ENCODE peak calls at places on chromosomes 11 and 22, in ten cellular contexts. One of them, this sample, is unnamed. For H3K4me1, the result is how much of the 10 kb centered on the place peaks cover.

GRCh38 chr11:11324090-11324489 is 29.0 kb downstream of the CSNK2A3 start:
- DNase-seq in fibroblast of lung: no peak
- DNase-seq in heart left ventricle: no peak
- DNase-seq in OCI-LY7: no peak
- DNase-seq in stomach: no peak
- DNase-seq in hepatocyte: no peak
- DNase-seq in naive thymus-derived CD4-positive, alpha-beta T cell: no peak
- DNase-seq in gastrocnemius medialis: no peak
- DNase-seq in endodermal cell: no peak
- DNase-seq in kidney: no peak
- DNase-seq in this sample: no peak

GRCh38 chr11:125313271-125314222 is 149.0 kb downstream of the PKNOX2 start:
- DNase-seq in fibroblast of lung: peak
- DNase-seq in heart left ventricle: no peak
- DNase-seq in OCI-LY7: no peak
- DNase-seq in stomach: no peak
- DNase-seq in hepatocyte: no peak
- DNase-seq in naive thymus-derived CD4-positive, alpha-beta T cell: no peak
- DNase-seq in gastrocnemius medialis: no peak
- DNase-seq in endodermal cell: no peak
- DNase-seq in kidney: no peak
- DNase-seq in this sample: peak

GRCh38 chr11:61507962-61508824 is at the start of gene LRRC10B:
- DNase-seq in fibroblast of lung: no peak
- DNase-seq in heart left ventricle: no peak
- DNase-seq in OCI-LY7: no peak
- DNase-seq in stomach: no peak
- DNase-seq in hepatocyte: peak
- DNase-seq in naive thymus-derived CD4-positive, alpha-beta T cell: peak
- DNase-seq in gastrocnemius medialis: no peak
- DNase-seq in endodermal cell: peak
- DNase-seq in kidney: no peak
- DNase-seq in this sample: peak

GRCh38 chr22:42676059-42676607 is 26.9 kb upstream of the CYB5R3 start:
- DNase-seq in fibroblast of lung: peak
- DNase-seq in heart left ventricle: no peak
- DNase-seq in OCI-LY7: no peak
- DNase-seq in stomach: no peak
- DNase-seq in hepatocyte: no peak
- DNase-seq in naive thymus-derived CD4-positive, alpha-beta T cell: no peak
- DNase-seq in gastrocnemius medialis: no peak
- DNase-seq in endodermal cell: no peak
- DNase-seq in kidney: no peak
- DNase-seq in this sample: no peak

GRCh38 chr11:19963697-19964340 is 196.5 kb downstream of the DBX1 start:
- DNase-seq in fibroblast of lung: no peak
- DNase-seq in heart left ventricle: no peak
- DNase-seq in OCI-LY7: no peak
- DNase-seq in stomach: no peak
- DNase-seq in hepatocyte: no peak
- DNase-seq in naive thymus-derived CD4-positive, alpha-beta T cell: no peak
- DNase-seq in gastrocnemius medialis: no peak
- DNase-seq in endodermal cell: no peak
- DNase-seq in kidney: no peak
- DNase-seq in this sample: no peak

GRCh38 chr11:30295178-30295885 is 27.6 kb upstream of the ARL14EP start:
- DNase-seq in fibroblast of lung: no peak
- DNase-seq in heart left ventricle: no peak
- DNase-seq in OCI-LY7: no peak
- DNase-seq in stomach: no peak
- DNase-seq in hepatocyte: no peak
- DNase-seq in naive thymus-derived CD4-positive, alpha-beta T cell: no peak
- DNase-seq in gastrocnemius medialis: no peak
- DNase-seq in endodermal cell: no peak
- DNase-seq in kidney: peak
- DNase-seq in this sample: no peak

GRCh38 chr11:22666700-22667439 is 459 bp downstream of the GAS2 start:
- DNase-seq in fibroblast of lung: peak
- DNase-seq in heart left ventricle: peak
- DNase-seq in OCI-LY7: no peak
- DNase-seq in stomach: peak
- DNase-seq in hepatocyte: peak
- DNase-seq in naive thymus-derived CD4-positive, alpha-beta T cell: peak
- DNase-seq in gastrocnemius medialis: peak
- DNase-seq in endodermal cell: peak
- DNase-seq in kidney: peak
- DNase-seq in this sample: peak

GRCh38 chr11:19931141-19931767 is 218.6 kb downstream of the NAV2 start:
- DNase-seq in fibroblast of lung: peak
- DNase-seq in heart left ventricle: no peak
- DNase-seq in OCI-LY7: no peak
- DNase-seq in stomach: no peak
- DNase-seq in hepatocyte: peak
- DNase-seq in naive thymus-derived CD4-positive, alpha-beta T cell: no peak
- DNase-seq in gastrocnemius medialis: no peak
- DNase-seq in endodermal cell: no peak
- DNase-seq in kidney: no peak
- DNase-seq in this sample: no peak

GRCh38 chr11:64124147-64124546 is 41.8 kb downstream of the MACROD1 start:
- DNase-seq in fibroblast of lung: no peak
- DNase-seq in heart left ventricle: no peak
- DNase-seq in OCI-LY7: no peak
- DNase-seq in stomach: no peak
- DNase-seq in hepatocyte: no peak
- DNase-seq in naive thymus-derived CD4-positive, alpha-beta T cell: no peak
- DNase-seq in gastrocnemius medialis: no peak
- DNase-seq in endodermal cell: no peak
- DNase-seq in kidney: no peak
- DNase-seq in this sample: peak

GRCh38 chr11:64122411-64123101 is 43.4 kb downstream of the MACROD1 start:
- DNase-seq in fibroblast of lung: no peak
- DNase-seq in heart left ventricle: no peak
- DNase-seq in OCI-LY7: no peak
- DNase-seq in stomach: no peak
- DNase-seq in hepatocyte: no peak
- DNase-seq in naive thymus-derived CD4-positive, alpha-beta T cell: no peak
- DNase-seq in gastrocnemius medialis: no peak
- DNase-seq in endodermal cell: peak
- DNase-seq in kidney: peak
- DNase-seq in this sample: no peak

GRCh38 chr11:64121637-64122410 is 44.1 kb downstream of the MACROD1 start:
- DNase-seq in fibroblast of lung: peak
- DNase-seq in heart left ventricle: no peak
- DNase-seq in OCI-LY7: no peak
- DNase-seq in stomach: no peak
- DNase-seq in hepatocyte: no peak
- DNase-seq in naive thymus-derived CD4-positive, alpha-beta T cell: no peak
- DNase-seq in gastrocnemius medialis: no peak
- DNase-seq in endodermal cell: peak
- DNase-seq in kidney: no peak
- DNase-seq in this sample: no peak

GRCh38 chr11:64123679-64124078 is 42.2 kb downstream of the MACROD1 start:
- DNase-seq in fibroblast of lung: no peak
- DNase-seq in heart left ventricle: no peak
- DNase-seq in OCI-LY7: no peak
- DNase-seq in stomach: no peak
- DNase-seq in hepatocyte: no peak
- DNase-seq in naive thymus-derived CD4-positive, alpha-beta T cell: no peak
- DNase-seq in gastrocnemius medialis: no peak
- DNase-seq in endodermal cell: no peak
- DNase-seq in kidney: no peak
- DNase-seq in this sample: no peak

GRCh38 chr11:64123102-64123434 is 42.8 kb downstream of the MACROD1 start:
- DNase-seq in fibroblast of lung: no peak
- DNase-seq in heart left ventricle: peak
- DNase-seq in OCI-LY7: no peak
- DNase-seq in stomach: peak
- DNase-seq in hepatocyte: no peak
- DNase-seq in naive thymus-derived CD4-positive, alpha-beta T cell: no peak
- DNase-seq in gastrocnemius medialis: peak
- DNase-seq in endodermal cell: no peak
- DNase-seq in kidney: peak
- DNase-seq in this sample: no peak
- H3K4me3 ChIP-seq in fibroblast of lung: no peak
- H3K4me3 ChIP-seq in heart left ventricle: no peak
- H3K4me3 ChIP-seq in OCI-LY7: no peak
- H3K4me3 ChIP-seq in stomach: no peak
- H3K4me3 ChIP-seq in hepatocyte: no peak
- H3K4me3 ChIP-seq in naive thymus-derived CD4-positive, alpha-beta T cell: no peak
- H3K4me3 ChIP-seq in gastrocnemius medialis: no peak
- H3K4me3 ChIP-seq in endodermal cell: no peak
- H3K4me3 ChIP-seq in kidney: no peak
- H3K4me3 ChIP-seq in this sample: no peak

DNA sequence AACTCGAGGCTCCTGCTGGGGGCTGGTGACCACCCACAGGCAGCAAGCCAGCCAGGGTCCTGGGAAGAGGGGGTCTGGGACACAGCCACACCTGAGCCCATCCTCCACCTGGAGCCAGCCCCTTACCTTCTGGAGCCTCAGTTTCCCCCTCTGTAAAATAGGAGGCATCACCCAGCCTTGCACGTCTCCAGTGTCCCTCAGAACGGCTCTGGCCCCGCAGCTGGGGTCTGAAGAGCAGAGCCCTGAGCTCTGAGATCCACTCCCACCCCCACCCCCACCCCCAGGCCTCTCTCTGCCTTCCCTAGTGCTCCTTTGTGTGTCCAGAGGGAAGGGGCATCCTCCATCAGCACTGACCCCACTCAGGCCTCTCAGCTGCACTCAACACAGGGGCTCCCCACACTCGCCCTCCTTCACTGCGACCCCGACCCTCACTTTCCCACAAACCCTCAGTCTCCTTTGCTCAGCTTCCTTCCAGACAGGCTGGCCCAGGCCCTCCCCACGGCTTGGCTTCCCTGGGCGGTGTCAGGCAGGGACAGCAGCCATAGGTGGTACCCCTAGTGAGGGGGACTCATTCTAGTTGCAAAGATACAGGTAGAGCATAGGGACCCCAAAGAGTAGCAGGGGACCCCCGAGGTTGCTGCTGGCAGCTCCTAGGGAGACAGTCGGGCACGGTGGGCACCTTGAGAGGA is 33.3 kb upstream of the KCNQ1OT1 start:
- DNase-seq in fibroblast of lung: no peak
- DNase-seq in heart left ventricle: no peak
- DNase-seq in OCI-LY7: no peak
- DNase-seq in stomach: no peak
- DNase-seq in hepatocyte: no peak
- DNase-seq in naive thymus-derived CD4-positive, alpha-beta T cell: no peak
- DNase-seq in gastrocnemius medialis: no peak
- DNase-seq in endodermal cell: no peak
- DNase-seq in kidney: peak
- DNase-seq in this sample: no peak
- H3K4me1 ChIP-seq in fibroblast of lung: under half
- H3K4me1 ChIP-seq in heart left ventricle: under half
- H3K4me1 ChIP-seq in OCI-LY7: under half
- H3K4me1 ChIP-seq in stomach: under half
- H3K4me1 ChIP-seq in hepatocyte: under half
- H3K4me1 ChIP-seq in naive thymus-derived CD4-positive, alpha-beta T cell: under half
- H3K4me1 ChIP-seq in gastrocnemius medialis: under half
- H3K4me1 ChIP-seq in endodermal cell: under half
- H3K4me1 ChIP-seq in kidney: under half
- H3K4me1 ChIP-seq in this sample: under half

DNA sequence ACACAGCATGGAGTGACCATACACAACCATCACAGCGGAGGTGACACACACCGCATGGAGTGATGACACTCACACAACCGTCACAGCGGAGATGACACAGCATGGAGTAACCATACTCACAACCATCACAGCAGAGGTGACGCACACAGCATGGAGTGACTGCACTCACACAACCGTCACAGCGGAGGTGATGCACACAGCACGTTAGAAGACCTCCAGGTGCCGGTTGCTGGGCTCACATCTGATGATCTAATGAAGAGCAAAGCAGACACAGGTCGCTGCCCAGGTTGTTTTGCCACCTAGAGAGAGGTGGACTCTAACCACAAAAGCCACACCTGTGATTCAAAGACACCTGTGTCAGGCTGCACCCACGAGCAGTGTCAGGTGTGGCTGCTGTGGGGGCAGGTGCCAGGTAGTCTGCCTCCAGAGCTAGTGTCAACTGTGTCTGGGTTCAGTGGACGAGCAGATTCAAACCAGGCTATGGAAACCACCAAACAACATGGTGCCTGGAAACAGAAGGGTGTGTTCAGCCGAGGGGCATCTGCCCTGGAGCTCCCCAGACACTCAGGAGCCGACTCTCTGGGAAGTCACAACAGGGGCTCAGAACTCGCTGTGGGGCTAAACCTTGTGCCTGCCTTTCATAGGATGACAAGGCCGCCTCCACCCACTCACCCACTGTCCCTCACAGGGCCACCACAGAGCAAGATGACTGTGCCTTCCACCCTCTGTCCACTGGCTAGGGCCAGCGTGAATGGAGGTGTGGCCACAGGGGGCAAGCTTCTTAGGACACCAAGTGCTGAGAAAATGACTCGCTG is 608.2 kb downstream of the TBC1D22A start:
- DNase-seq in fibroblast of lung: no peak
- DNase-seq in heart left ventricle: no peak
- DNase-seq in OCI-LY7: no peak
- DNase-seq in stomach: peak
- DNase-seq in hepatocyte: no peak
- DNase-seq in naive thymus-derived CD4-positive, alpha-beta T cell: no peak
- DNase-seq in gastrocnemius medialis: no peak
- DNase-seq in endodermal cell: peak
- DNase-seq in kidney: no peak
- DNase-seq in this sample: no peak
- H3K4me3 ChIP-seq in fibroblast of lung: no peak
- H3K4me3 ChIP-seq in heart left ventricle: no peak
- H3K4me3 ChIP-seq in OCI-LY7: no peak
- H3K4me3 ChIP-seq in stomach: no peak
- H3K4me3 ChIP-seq in hepatocyte: no peak
- H3K4me3 ChIP-seq in naive thymus-derived CD4-positive, alpha-beta T cell: no peak
- H3K4me3 ChIP-seq in gastrocnemius medialis: no peak
- H3K4me3 ChIP-seq in endodermal cell: no peak
- H3K4me3 ChIP-seq in kidney: no peak
- H3K4me3 ChIP-seq in this sample: no peak

GRCh38 chr11:68467446-68467845 is 6.9 kb downstream of the PPP6R3 start:
- DNase-seq in fibroblast of lung: no peak
- DNase-seq in heart left ventricle: no peak
- DNase-seq in OCI-LY7: no peak
- DNase-seq in stomach: no peak
- DNase-seq in hepatocyte: no peak
- DNase-seq in naive thymus-derived CD4-positive, alpha-beta T cell: no peak
- DNase-seq in gastrocnemius medialis: no peak
- DNase-seq in endodermal cell: no peak
- DNase-seq in kidney: no peak
- DNase-seq in this sample: no peak

GRCh38 chr11:68468217-68468828 is 7.8 kb downstream of the PPP6R3 start:
- DNase-seq in fibroblast of lung: no peak
- DNase-seq in heart left ventricle: no peak
- DNase-seq in OCI-LY7: peak
- DNase-seq in stomach: no peak
- DNase-seq in hepatocyte: no peak
- DNase-seq in naive thymus-derived CD4-positive, alpha-beta T cell: peak
- DNase-seq in gastrocnemius medialis: no peak
- DNase-seq in endodermal cell: no peak
- DNase-seq in kidney: no peak
- DNase-seq in this sample: no peak

GRCh38 chr11:68470304-68470811 is 9.8 kb downstream of the PPP6R3 start:
- DNase-seq in fibroblast of lung: no peak
- DNase-seq in heart left ventricle: no peak
- DNase-seq in OCI-LY7: no peak
- DNase-seq in stomach: no peak
- DNase-seq in hepatocyte: no peak
- DNase-seq in naive thymus-derived CD4-positive, alpha-beta T cell: no peak
- DNase-seq in gastrocnemius medialis: no peak
- DNase-seq in endodermal cell: no peak
- DNase-seq in kidney: peak
- DNase-seq in this sample: no peak

GRCh38 chr11:68469642-68470041 is 9.1 kb downstream of the PPP6R3 start:
- DNase-seq in fibroblast of lung: no peak
- DNase-seq in heart left ventricle: no peak
- DNase-seq in OCI-LY7: no peak
- DNase-seq in stomach: no peak
- DNase-seq in hepatocyte: no peak
- DNase-seq in naive thymus-derived CD4-positive, alpha-beta T cell: no peak
- DNase-seq in gastrocnemius medialis: no peak
- DNase-seq in endodermal cell: no peak
- DNase-seq in kidney: no peak
- DNase-seq in this sample: no peak

DNA sequence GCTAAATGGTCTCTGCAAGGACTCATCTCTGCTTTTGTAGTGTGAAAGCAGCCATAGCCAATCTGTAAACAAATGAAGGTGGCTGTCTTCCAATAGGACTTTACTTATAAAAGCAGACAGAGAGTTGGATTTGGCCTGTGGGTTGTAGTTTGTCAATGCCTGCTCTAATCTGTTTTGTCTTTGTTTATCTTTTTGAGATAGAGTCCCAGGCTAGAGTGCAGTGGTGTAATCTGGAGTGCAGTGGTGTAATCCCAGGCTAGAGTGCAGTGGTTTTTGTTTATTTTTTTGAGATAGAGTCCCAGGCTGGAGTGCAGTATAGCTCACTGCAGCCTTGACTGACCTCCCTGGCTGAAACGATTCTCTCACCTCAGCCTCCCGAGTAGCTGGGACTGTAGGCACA is 8.6 kb downstream of the PPP6R3 start:
- DNase-seq in fibroblast of lung: peak
- DNase-seq in heart left ventricle: no peak
- DNase-seq in OCI-LY7: no peak
- DNase-seq in stomach: no peak
- DNase-seq in hepatocyte: no peak
- DNase-seq in naive thymus-derived CD4-positive, alpha-beta T cell: no peak
- DNase-seq in gastrocnemius medialis: no peak
- DNase-seq in endodermal cell: no peak
- DNase-seq in kidney: no peak
- DNase-seq in this sample: no peak
- H3K4me1 ChIP-seq in fibroblast of lung: under half
- H3K4me1 ChIP-seq in heart left ventricle: half or more
- H3K4me1 ChIP-seq in OCI-LY7: under half
- H3K4me1 ChIP-seq in stomach: half or more
- H3K4me1 ChIP-seq in hepatocyte: under half
- H3K4me1 ChIP-seq in naive thymus-derived CD4-positive, alpha-beta T cell: half or more
- H3K4me1 ChIP-seq in gastrocnemius medialis: half or more
- H3K4me1 ChIP-seq in endodermal cell: under half
- H3K4me1 ChIP-seq in kidney: under half
- H3K4me1 ChIP-seq in this sample: under half